ENCODE peak calls at places on chromosomes 13 and 19, in five cellular contexts. One of them, this sample, is unnamed.
A peak's percentile ranks its signal among the peaks of the same experiment; 100 is the strongest.

GRCh38 chr13:51494151-51494550 is 41.3 kb upstream of the INTS6 start:
- DNase-seq in fibroblast of lung: no peak
- DNase-seq in upper lobe of right lung: no peak
- DNase-seq in cardiac fibroblast: peak; percentile 16
- DNase-seq in lower lobe of right lung: no peak
- DNase-seq in this sample: no peak

GRCh38 chr13:37194428-37194861 is 89.0 kb upstream of the CSNK1A1L start:
- DNase-seq in fibroblast of lung: peak; percentile 54
- DNase-seq in upper lobe of right lung: no peak
- DNase-seq in cardiac fibroblast: peak; percentile 49
- DNase-seq in lower lobe of right lung: no peak
- DNase-seq in this sample: no peak

GRCh38 chr13:19586904-19587634 is 25.7 kb upstream of the TPTE2 start:
- DNase-seq in fibroblast of lung: peak; percentile 16
- DNase-seq in upper lobe of right lung: peak; percentile 68
- DNase-seq in cardiac fibroblast: no peak
- DNase-seq in lower lobe of right lung: peak; percentile 55
- DNase-seq in this sample: peak; percentile 57

GRCh38 chr19:37218592-37218935 is 550 bp downstream of the ZNF383 start:
- DNase-seq in fibroblast of lung: peak; percentile 34
- DNase-seq in upper lobe of right lung: no peak
- DNase-seq in cardiac fibroblast: peak; percentile 20
- DNase-seq in lower lobe of right lung: no peak
- DNase-seq in this sample: no peak

GRCh38 chr13:106471957-106472543 is 63.4 kb downstream of the EFNB2 start:
- DNase-seq in fibroblast of lung: peak; percentile 77
- DNase-seq in upper lobe of right lung: no peak
- DNase-seq in cardiac fibroblast: peak; percentile 75
- DNase-seq in lower lobe of right lung: no peak
- DNase-seq in this sample: no peak

GRCh38 chr13:44402902-44403719 is 29.5 kb downstream of the SERP2 start:
- DNase-seq in fibroblast of lung: no peak
- DNase-seq in upper lobe of right lung: no peak
- DNase-seq in cardiac fibroblast: no peak
- DNase-seq in lower lobe of right lung: no peak
- DNase-seq in this sample: no peak

GRCh38 chr13:97388385-97388784 is 45.6 kb upstream of the RAP2A start:
- DNase-seq in fibroblast of lung: no peak
- DNase-seq in upper lobe of right lung: no peak
- DNase-seq in cardiac fibroblast: no peak
- DNase-seq in lower lobe of right lung: no peak
- DNase-seq in this sample: no peak

GRCh38 chr13:31049083-31049482 is 112.6 kb downstream of the HSPH1 start:
- DNase-seq in fibroblast of lung: no peak
- DNase-seq in upper lobe of right lung: no peak
- DNase-seq in cardiac fibroblast: no peak
- DNase-seq in lower lobe of right lung: no peak
- DNase-seq in this sample: no peak

GRCh38 chr13:49443327-49443688 is 556 bp downstream of the CAB39L start:
- DNase-seq in fibroblast of lung: peak; percentile 47
- DNase-seq in upper lobe of right lung: no peak
- DNase-seq in cardiac fibroblast: peak; percentile 40
- DNase-seq in lower lobe of right lung: no peak
- DNase-seq in this sample: no peak

GRCh38 chr19:52922841-52923781 is at the start of gene ZNF888:
- DNase-seq in fibroblast of lung: peak; percentile 82
- DNase-seq in upper lobe of right lung: peak; percentile 96
- DNase-seq in cardiac fibroblast: peak; percentile 86
- DNase-seq in lower lobe of right lung: peak; percentile 95
- DNase-seq in this sample: peak; percentile 87

GRCh38 chr13:61777281-61777680 is 361.6 kb upstream of the PCDH20 start:
- DNase-seq in fibroblast of lung: peak; percentile 8
- DNase-seq in upper lobe of right lung: no peak
- DNase-seq in cardiac fibroblast: peak; percentile 34
- DNase-seq in lower lobe of right lung: no peak
- DNase-seq in this sample: no peak

GRCh38 chr19:55508120-55508519 is 19.9 kb downstream of the SSC5D start:
- DNase-seq in fibroblast of lung: no peak
- DNase-seq in upper lobe of right lung: no peak
- DNase-seq in cardiac fibroblast: no peak
- DNase-seq in lower lobe of right lung: peak; percentile 25
- DNase-seq in this sample: no peak

GRCh38 chr19:16890461-16891184 is 1.8 kb downstream of the F2RL3 start:
- DNase-seq in fibroblast of lung: no peak
- DNase-seq in upper lobe of right lung: no peak
- DNase-seq in cardiac fibroblast: no peak
- DNase-seq in lower lobe of right lung: no peak
- DNase-seq in this sample: no peak

GRCh38 chr19:54881884-54882283 is 7.8 kb downstream of the FCAR start:
- DNase-seq in fibroblast of lung: no peak
- DNase-seq in upper lobe of right lung: no peak
- DNase-seq in cardiac fibroblast: no peak
- DNase-seq in lower lobe of right lung: no peak
- DNase-seq in this sample: no peak

GRCh38 chr13:79423801-79424642 is 18.0 kb upstream of the RBM26 start:
- DNase-seq in fibroblast of lung: peak; percentile 76
- DNase-seq in upper lobe of right lung: no peak
- DNase-seq in cardiac fibroblast: peak; percentile 77
- DNase-seq in lower lobe of right lung: no peak
- DNase-seq in this sample: no peak

GRCh38 chr13:114116734-114117133 is 15.7 kb downstream of the RASA3 start:
- DNase-seq in fibroblast of lung: no peak
- DNase-seq in upper lobe of right lung: peak; percentile 5
- DNase-seq in cardiac fibroblast: no peak
- DNase-seq in lower lobe of right lung: no peak
- DNase-seq in this sample: peak; percentile 10

GRCh38 chr13:112446347-112446861 is 70.2 kb downstream of the SPACA7 start:
- DNase-seq in fibroblast of lung: no peak
- DNase-seq in upper lobe of right lung: no peak
- DNase-seq in cardiac fibroblast: no peak
- DNase-seq in lower lobe of right lung: no peak
- DNase-seq in this sample: no peak

GRCh38 chr19:10088949-10089554 is 2.9 kb downstream of the SHFL start:
- DNase-seq in fibroblast of lung: no peak
- DNase-seq in upper lobe of right lung: no peak
- DNase-seq in cardiac fibroblast: no peak
- DNase-seq in lower lobe of right lung: no peak
- DNase-seq in this sample: no peak

GRCh38 chr19:33194527-33194883 is 375 bp downstream of the LRP3 start:
- DNase-seq in fibroblast of lung: no peak
- DNase-seq in upper lobe of right lung: peak; percentile 65
- DNase-seq in cardiac fibroblast: no peak
- DNase-seq in lower lobe of right lung: no peak
- DNase-seq in this sample: no peak

GRCh38 chr13:46181799-46182490 is at the start of gene LCP1:
- DNase-seq in fibroblast of lung: no peak
- DNase-seq in upper lobe of right lung: no peak
- DNase-seq in cardiac fibroblast: no peak
- DNase-seq in lower lobe of right lung: no peak
- DNase-seq in this sample: peak; percentile 81

GRCh38 chr19:51417107-51417806 is at the start of gene SIGLEC10:
- DNase-seq in fibroblast of lung: no peak
- DNase-seq in upper lobe of right lung: peak; percentile 80
- DNase-seq in cardiac fibroblast: no peak
- DNase-seq in lower lobe of right lung: peak; percentile 84
- DNase-seq in this sample: peak; percentile 89

GRCh38 chr13:30159446-30159839 is 147.9 kb downstream of the KATNAL1 start:
- DNase-seq in fibroblast of lung: peak; percentile 26
- DNase-seq in upper lobe of right lung: no peak
- DNase-seq in cardiac fibroblast: peak; percentile 22
- DNase-seq in lower lobe of right lung: no peak
- DNase-seq in this sample: no peak

GRCh38 chr19:31885280-31885853 is 460.0 kb upstream of the ZNF507 start:
- DNase-seq in fibroblast of lung: no peak
- DNase-seq in upper lobe of right lung: no peak
- DNase-seq in cardiac fibroblast: no peak
- DNase-seq in lower lobe of right lung: no peak
- DNase-seq in this sample: no peak

GRCh38 chr19:38878575-38879399 is 712 bp upstream of the RINL start:
- DNase-seq in fibroblast of lung: no peak
- DNase-seq in upper lobe of right lung: no peak
- DNase-seq in cardiac fibroblast: no peak
- DNase-seq in lower lobe of right lung: no peak
- DNase-seq in this sample: no peak

GRCh38 chr19:44808463-44809371 is at the start of gene BCAM:
- DNase-seq in fibroblast of lung: peak; percentile 70
- DNase-seq in upper lobe of right lung: peak; percentile 91
- DNase-seq in cardiac fibroblast: peak; percentile 85
- DNase-seq in lower lobe of right lung: peak; percentile 83
- DNase-seq in this sample: no peak

GRCh38 chr13:90084684-90085290 is 1262.7 kb upstream of the MIR17HG start:
- DNase-seq in fibroblast of lung: peak; percentile 42
- DNase-seq in upper lobe of right lung: no peak
- DNase-seq in cardiac fibroblast: peak; percentile 12
- DNase-seq in lower lobe of right lung: no peak
- DNase-seq in this sample: no peak

GRCh38 chr19:58001895-58002369 is 688 bp downstream of the ZNF606 start:
- DNase-seq in fibroblast of lung: peak; percentile 30
- DNase-seq in upper lobe of right lung: no peak
- DNase-seq in cardiac fibroblast: peak; percentile 18
- DNase-seq in lower lobe of right lung: no peak
- DNase-seq in this sample: no peak

GRCh38 chr19:39148939-39149529 is 23.4 kb downstream of the PAK4 start:
- DNase-seq in fibroblast of lung: no peak
- DNase-seq in upper lobe of right lung: no peak
- DNase-seq in cardiac fibroblast: no peak
- DNase-seq in lower lobe of right lung: no peak
- DNase-seq in this sample: no peak

GRCh38 chr13:99057310-99057975 is 79.6 kb upstream of the DOCK9 start:
- DNase-seq in fibroblast of lung: peak; percentile 77
- DNase-seq in upper lobe of right lung: no peak
- DNase-seq in cardiac fibroblast: peak; percentile 67
- DNase-seq in lower lobe of right lung: no peak
- DNase-seq in this sample: no peak

GRCh38 chr19:10533656-10534386 is 9.9 kb upstream of the ATG4D start:
- DNase-seq in fibroblast of lung: peak; percentile 68
- DNase-seq in upper lobe of right lung: no peak
- DNase-seq in cardiac fibroblast: peak; percentile 90
- DNase-seq in lower lobe of right lung: no peak
- DNase-seq in this sample: no peak

GRCh38 chr19:46896076-46896794 is 35.4 kb downstream of the ARHGAP35 start:
- DNase-seq in fibroblast of lung: no peak
- DNase-seq in upper lobe of right lung: peak; percentile 82
- DNase-seq in cardiac fibroblast: no peak
- DNase-seq in lower lobe of right lung: peak; percentile 64
- DNase-seq in this sample: no peak

GRCh38 chr19:28519950-28520861 is 692.7 kb downstream of the UQCRFS1 start:
- DNase-seq in fibroblast of lung: no peak
- DNase-seq in upper lobe of right lung: no peak
- DNase-seq in cardiac fibroblast: no peak
- DNase-seq in lower lobe of right lung: no peak
- DNase-seq in this sample: no peak

GRCh38 chr19:54521022-54521859 is 18.6 kb downstream of the LAIR2 start:
- DNase-seq in fibroblast of lung: no peak
- DNase-seq in upper lobe of right lung: no peak
- DNase-seq in cardiac fibroblast: no peak
- DNase-seq in lower lobe of right lung: no peak
- DNase-seq in this sample: no peak

GRCh38 chr19:42178791-42179500 is 38.5 kb downstream of the DEDD2 start:
- DNase-seq in fibroblast of lung: no peak
- DNase-seq in upper lobe of right lung: no peak
- DNase-seq in cardiac fibroblast: no peak
- DNase-seq in lower lobe of right lung: no peak
- DNase-seq in this sample: no peak
- TF ChIP-seq CTCF in fibroblast of lung: peak; percentile 41
- TF ChIP-seq CTCF in upper lobe of right lung: peak; percentile 7
- TF ChIP-seq CTCF in cardiac fibroblast: peak; percentile 48
- TF ChIP-seq CTCF in lower lobe of right lung: peak; percentile 10
- TF ChIP-seq CTCF in this sample: peak; percentile 43

GRCh38 chr19:5593963-5594255 is 26.2 kb upstream of the TINCR start:
- DNase-seq in fibroblast of lung: no peak
- DNase-seq in upper lobe of right lung: no peak
- DNase-seq in cardiac fibroblast: no peak
- DNase-seq in lower lobe of right lung: no peak
- DNase-seq in this sample: no peak
- TF ChIP-seq CTCF in fibroblast of lung: no peak
- TF ChIP-seq CTCF in upper lobe of right lung: no peak
- TF ChIP-seq CTCF in cardiac fibroblast: no peak
- TF ChIP-seq CTCF in lower lobe of right lung: no peak
- TF ChIP-seq CTCF in this sample: no peak

DNA sequence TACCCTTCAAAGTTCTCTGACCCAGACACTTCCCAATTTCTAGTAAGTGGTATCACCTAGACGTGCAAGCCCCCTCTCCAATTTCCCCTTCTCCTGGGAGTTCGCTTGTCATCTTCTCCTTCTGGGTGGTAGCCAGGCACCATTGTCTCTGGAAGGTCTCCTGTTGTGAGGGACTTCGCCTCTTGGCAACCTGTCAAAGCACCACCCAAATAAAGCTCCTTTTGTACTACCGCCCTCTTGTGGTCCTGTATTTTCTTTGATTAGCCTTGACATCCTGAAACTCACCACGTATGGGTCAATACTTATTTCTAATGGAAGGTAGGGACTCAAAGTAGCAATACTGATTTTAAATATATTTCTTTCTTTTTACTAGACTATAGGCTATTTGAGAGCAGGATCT is 8.2 kb downstream of the GPC5 start:
- DNase-seq in fibroblast of lung: peak; percentile 39
- DNase-seq in upper lobe of right lung: no peak
- DNase-seq in cardiac fibroblast: peak; percentile 57
- DNase-seq in lower lobe of right lung: no peak
- DNase-seq in this sample: no peak
- TF ChIP-seq CTCF in fibroblast of lung: peak; percentile 64
- TF ChIP-seq CTCF in upper lobe of right lung: peak; percentile 48
- TF ChIP-seq CTCF in cardiac fibroblast: peak; percentile 55
- TF ChIP-seq CTCF in lower lobe of right lung: peak; percentile 38
- TF ChIP-seq CTCF in this sample: peak; percentile 69

GRCh38 chr13:58907347-58907746 is 1256.4 kb downstream of the DIAPH3 start:
- DNase-seq in fibroblast of lung: peak; percentile 17
- DNase-seq in upper lobe of right lung: no peak
- DNase-seq in cardiac fibroblast: peak; percentile 8
- DNase-seq in lower lobe of right lung: no peak
- DNase-seq in this sample: no peak
- TF ChIP-seq CTCF in fibroblast of lung: peak; percentile 24
- TF ChIP-seq CTCF in upper lobe of right lung: no peak
- TF ChIP-seq CTCF in cardiac fibroblast: no peak
- TF ChIP-seq CTCF in lower lobe of right lung: no peak
- TF ChIP-seq CTCF in this sample: no peak

This sample was measured in CD14-positive monocyte.